ENCODE peak calls at places on chromosomes 11 and 22, in ten cellular contexts. G is CD8-positive, alpha-beta T cell; P is CD4-positive, CD25-positive, alpha-beta regulatory T cell; F is IMR-90; M is activated CD4-positive, CD25-positive, alpha-beta regulatory T cell treated with anti-CD3 and anti-CD28 coated beads, Interleukin-2, amount 50 U/mL, for 24 hours; S is activated CD8-positive, alpha-beta T cell treated with anti-CD3 and anti-CD28 coated beads, Interleukin-2, amount 10 ng/mL, durations not matched to agents 7 days and 5 days; T is naive B cell; Y is CD4-positive, alpha-beta T cell; V is HCT116; C is Right ventricle myocardium superior. X is an unnamed sample.
A peak's percentile ranks its signal among the peaks of the same experiment; 100 is the strongest.

GRCh38 chr11:69674267-69674885 is 777 bp downstream of the LTO1 start:
- ATAC-seq in G (peak; percentile 1), P (no peak), F (peak; percentile 52), M (peak; percentile 14), S (peak; percentile 11), T (no peak), Y (no peak), V (peak; percentile 1), C (no peak), X (no peak)

GRCh38 chr11:63804259-63804658 is 9.0 kb upstream of the SPINDOC start:
- ATAC-seq in G (no peak), P (no peak), F (no peak), M (no peak), S (no peak), T (no peak), Y (no peak), V (peak; percentile 36), C (no peak), X (no peak)

GRCh38 chr22:44384981-44385610 is 72.3 kb upstream of the SHISAL1 start:
- ATAC-seq in G (no peak), P (no peak), F (no peak), M (no peak), S (no peak), T (no peak), Y (no peak), V (no peak), C (no peak), X (no peak)

GRCh38 chr11:29802522-29802921 is 214.3 kb downstream of the KCNA4 start:
- ATAC-seq in G (no peak), P (no peak), F (no peak), M (no peak), S (no peak), T (no peak), Y (no peak), V (no peak), C (no peak), X (no peak)

GRCh38 chr11:69647761-69648497 is 7.0 kb downstream of the CCND1 start:
- ATAC-seq in G (no peak), P (no peak), F (no peak), M (no peak), S (no peak), T (no peak), Y (no peak), V (peak; percentile 2), C (no peak), X (no peak)

GRCh38 chr11:12071574-12071973 is 38.8 kb upstream of the MICAL2 start:
- ATAC-seq in G (no peak), P (no peak), F (no peak), M (no peak), S (no peak), T (no peak), Y (no peak), V (no peak), C (no peak), X (no peak)

GRCh38 chr11:104798794-104799193 is 99.5 kb downstream of the CASP12 start:
- ATAC-seq in G (peak; percentile 44), P (peak; percentile 35), F (no peak), M (peak; percentile 59), S (peak; percentile 74), T (peak; percentile 82), Y (no peak), V (no peak), C (no peak), X (peak; percentile 36)

GRCh38 chr22:17829691-17830040 is 55.4 kb upstream of the BID start:
- ATAC-seq in G (no peak), P (no peak), F (peak; percentile 33), M (no peak), S (no peak), T (no peak), Y (no peak), V (no peak), C (no peak), X (no peak)

GRCh38 chr11:19817870-19818269 is 105.2 kb downstream of the NAV2 start:
- ATAC-seq in G (no peak), P (no peak), F (no peak), M (no peak), S (no peak), T (no peak), Y (no peak), V (no peak), C (no peak), X (no peak)

GRCh38 chr11:109267293-109268095 is 154.5 kb upstream of the C11orf87 start:
- ATAC-seq in G (no peak), P (no peak), F (no peak), M (no peak), S (no peak), T (no peak), Y (no peak), V (no peak), C (no peak), X (no peak)

GRCh38 chr11:63761870-63762661 is 6.5 kb downstream of the ZFTA start:
- ATAC-seq in G (no peak), P (no peak), F (no peak), M (no peak), S (no peak), T (no peak), Y (no peak), V (no peak), C (peak; percentile 1), X (no peak)

GRCh38 chr11:78181155-78181554 is 7.3 kb downstream of the KCTD21 start:
- ATAC-seq in G (no peak), P (no peak), F (peak; percentile 28), M (no peak), S (no peak), T (no peak), Y (no peak), V (no peak), C (no peak), X (no peak)

GRCh38 chr11:64767344-64768299 is 7.8 kb upstream of the PYGM start:
- ATAC-seq in G (peak; percentile 25), P (peak; percentile 38), F (peak; percentile 53), M (peak; percentile 53), S (peak; percentile 35), T (no peak), Y (peak; percentile 24), V (peak; percentile 77), C (peak; percentile 16), X (no peak)

GRCh38 chr11:30786392-30787120 is 200.4 kb upstream of the MPPED2 start:
- ATAC-seq in G (no peak), P (no peak), F (peak; percentile 17), M (no peak), S (no peak), T (no peak), Y (no peak), V (no peak), C (no peak), X (no peak)

GRCh38 chr11:119249671-119250010 is 43.5 kb downstream of the CBL start:
- ATAC-seq in G (no peak), P (no peak), F (no peak), M (peak; percentile 44), S (no peak), T (no peak), Y (no peak), V (no peak), C (no peak), X (no peak)